ENCODE peak calls at places on chromosomes 2 and 18, in six cellular contexts. One of them, this sample, is unnamed.
A peak's percentile ranks its signal among the peaks of the same experiment; 100 is the strongest.

GRCh38 chr2:26917135-26917836 is 53.2 kb upstream of the MAPRE3 start:
- DNase-seq in neuronal stem cell: no peak
- DNase-seq in H9: no peak
- DNase-seq in mesendoderm: no peak
- DNase-seq in IMR-90: no peak
- DNase-seq in mesenchymal stem cell: no peak
- DNase-seq in this sample: no peak

GRCh38 chr2:224807153-224807964 is 91.2 kb upstream of the CCDC195 start:
- DNase-seq in H9: no peak
- DNase-seq in mesendoderm: peak; percentile 20
- DNase-seq in mesenchymal stem cell: peak; percentile 12
- DNase-seq in neuronal stem cell: no peak
- DNase-seq in IMR-90: no peak
- DNase-seq in this sample: no peak

GRCh38 chr2:145380436-145381017 is 860.6 kb upstream of the ZEB2 start:
- DNase-seq in mesendoderm: no peak
- DNase-seq in H9: no peak
- DNase-seq in IMR-90: peak; percentile 71
- DNase-seq in neuronal stem cell: no peak
- DNase-seq in mesenchymal stem cell: peak; percentile 74
- DNase-seq in this sample: peak; percentile 10

GRCh38 chr2:166439078-166439477 is 55.0 kb downstream of the SCN7A start:
- DNase-seq in mesenchymal stem cell: no peak
- DNase-seq in neuronal stem cell: no peak
- DNase-seq in H9: no peak
- DNase-seq in IMR-90: no peak
- DNase-seq in mesendoderm: no peak
- DNase-seq in this sample: no peak

GRCh38 chr2:111905990-111906735 is 7.8 kb downstream of the MERTK start:
- DNase-seq in IMR-90: no peak
- DNase-seq in mesenchymal stem cell: peak; percentile 54
- DNase-seq in mesendoderm: peak; percentile 54
- DNase-seq in neuronal stem cell: no peak
- DNase-seq in H9: no peak
- DNase-seq in this sample: peak; percentile 24

GRCh38 chr2:179579744-179580143 is 281.7 kb downstream of the ZNF385B start:
- DNase-seq in IMR-90: no peak
- DNase-seq in neuronal stem cell: no peak
- DNase-seq in mesenchymal stem cell: no peak
- DNase-seq in mesendoderm: no peak
- DNase-seq in H9: no peak
- DNase-seq in this sample: no peak

GRCh38 chr2:194345347-194345746 is 1311.7 kb upstream of the SLC39A10 start:
- DNase-seq in mesendoderm: no peak
- DNase-seq in IMR-90: no peak
- DNase-seq in mesenchymal stem cell: no peak
- DNase-seq in neuronal stem cell: no peak
- DNase-seq in H9: no peak
- DNase-seq in this sample: no peak

GRCh38 chr2:121575800-121576199 is 45.1 kb downstream of the RNU4ATAC start:
- DNase-seq in mesenchymal stem cell: no peak
- DNase-seq in mesendoderm: no peak
- DNase-seq in H9: no peak
- DNase-seq in IMR-90: no peak
- DNase-seq in neuronal stem cell: no peak
- DNase-seq in this sample: no peak

GRCh38 chr2:76381624-76382023 is 670.9 kb upstream of the GCFC2 start:
- DNase-seq in IMR-90: no peak
- DNase-seq in neuronal stem cell: no peak
- DNase-seq in mesenchymal stem cell: no peak
- DNase-seq in mesendoderm: no peak
- DNase-seq in H9: no peak
- DNase-seq in this sample: no peak

GRCh38 chr2:160407393-160408204 is 86.0 kb downstream of the RBMS1 start:
- DNase-seq in neuronal stem cell: peak; percentile 56
- DNase-seq in H9: peak; percentile 66
- DNase-seq in mesenchymal stem cell: peak; percentile 62
- DNase-seq in mesendoderm: peak; percentile 81
- DNase-seq in IMR-90: peak; percentile 54
- DNase-seq in this sample: peak; percentile 79

GRCh38 chr18:79961527-79962291 is 2.7 kb upstream of the HSBP1L1 start:
- DNase-seq in IMR-90: no peak
- DNase-seq in H9: no peak
- DNase-seq in mesendoderm: no peak
- DNase-seq in neuronal stem cell: no peak
- DNase-seq in mesenchymal stem cell: no peak
- DNase-seq in this sample: no peak
- H3K4ac ChIP-seq in IMR-90: peak overlapping the region; percentile 26
- H3K4ac ChIP-seq in H9: no peak overlapping the region
- H3K4ac ChIP-seq in mesendoderm: no peak overlapping the region
- H3K4ac ChIP-seq in neuronal stem cell: no peak overlapping the region
- H3K4ac ChIP-seq in mesenchymal stem cell: no peak overlapping the region
- H3K4ac ChIP-seq in this sample: no peak overlapping the region

GRCh38 chr2:61762292-61762691 is 91.6 kb downstream of the FAM161A start:
- DNase-seq in H9: no peak
- DNase-seq in neuronal stem cell: no peak
- DNase-seq in mesenchymal stem cell: no peak
- DNase-seq in IMR-90: no peak
- DNase-seq in mesendoderm: no peak
- DNase-seq in this sample: no peak
- H3K27ac ChIP-seq in H9: no peak overlapping the region
- H3K27ac ChIP-seq in neuronal stem cell: no peak overlapping the region
- H3K27ac ChIP-seq in mesenchymal stem cell: no peak overlapping the region
- H3K27ac ChIP-seq in IMR-90: no peak overlapping the region
- H3K27ac ChIP-seq in mesendoderm: no peak overlapping the region
- H3K27ac ChIP-seq in this sample: no peak overlapping the region

DNA sequence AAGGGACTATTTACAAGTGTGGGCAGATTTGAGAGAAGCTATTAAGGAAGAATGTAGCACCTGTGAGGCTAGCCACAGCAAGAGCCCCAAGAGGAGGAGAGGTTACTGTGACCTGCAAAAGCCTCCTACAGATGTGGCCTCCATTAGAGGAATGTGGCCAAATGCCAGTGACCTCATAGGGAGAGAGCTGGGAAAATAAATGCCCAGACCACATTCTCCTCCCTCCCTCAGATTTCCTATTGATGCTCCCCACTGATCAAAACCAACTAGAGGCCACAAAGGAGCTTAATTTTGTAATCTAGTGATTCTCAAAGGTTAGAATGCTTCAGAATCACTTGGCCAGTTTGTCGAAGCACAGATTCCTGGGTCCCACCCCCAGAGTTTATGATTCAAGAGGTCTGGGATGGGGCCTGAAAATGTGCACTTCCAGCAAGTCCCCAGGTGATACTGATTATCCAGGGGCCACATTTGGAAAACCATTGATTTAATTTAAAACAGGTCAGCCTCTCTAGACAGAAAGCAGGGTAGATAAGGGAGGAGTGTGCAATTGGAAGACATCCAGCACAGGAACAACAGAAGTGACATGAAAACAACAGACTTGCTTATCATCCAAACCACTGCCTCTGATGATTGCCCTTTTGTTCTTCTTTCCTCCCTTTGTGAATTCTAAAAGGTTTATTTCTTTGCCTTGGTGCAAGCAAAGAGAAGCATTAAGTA is 61.2 kb upstream of the RBBP8 start:
- DNase-seq in mesendoderm: peak; percentile 95
- DNase-seq in mesenchymal stem cell: no peak
- DNase-seq in neuronal stem cell: no peak
- DNase-seq in IMR-90: peak; percentile 31
- DNase-seq in H9: peak; percentile 34
- DNase-seq in this sample: no peak
- H3K9ac ChIP-seq in mesendoderm: no peak overlapping the region
- H3K9ac ChIP-seq in mesenchymal stem cell: no peak overlapping the region
- H3K9ac ChIP-seq in neuronal stem cell: no peak overlapping the region
- H3K9ac ChIP-seq in IMR-90: no peak overlapping the region
- H3K9ac ChIP-seq in H9: no peak overlapping the region
- H3K9ac ChIP-seq in this sample: no peak overlapping the region

GRCh38 chr18:56637897-56638231 is 528 bp downstream of the TXNL1 start:
- DNase-seq in H9: no peak
- DNase-seq in IMR-90: no peak
- DNase-seq in mesenchymal stem cell: peak; percentile 25
- DNase-seq in mesendoderm: peak; percentile 14
- DNase-seq in neuronal stem cell: no peak
- DNase-seq in this sample: no peak
- H3K4ac ChIP-seq in H9: no peak overlapping the region
- H3K4ac ChIP-seq in IMR-90: peak overlapping the region; percentile 90
- H3K4ac ChIP-seq in mesenchymal stem cell: peak overlapping the region; percentile 53
- H3K4ac ChIP-seq in mesendoderm: peak overlapping the region; percentile 46
- H3K4ac ChIP-seq in neuronal stem cell: no peak overlapping the region
- H3K4ac ChIP-seq in this sample: peak overlapping the region; percentile 93

DNA sequence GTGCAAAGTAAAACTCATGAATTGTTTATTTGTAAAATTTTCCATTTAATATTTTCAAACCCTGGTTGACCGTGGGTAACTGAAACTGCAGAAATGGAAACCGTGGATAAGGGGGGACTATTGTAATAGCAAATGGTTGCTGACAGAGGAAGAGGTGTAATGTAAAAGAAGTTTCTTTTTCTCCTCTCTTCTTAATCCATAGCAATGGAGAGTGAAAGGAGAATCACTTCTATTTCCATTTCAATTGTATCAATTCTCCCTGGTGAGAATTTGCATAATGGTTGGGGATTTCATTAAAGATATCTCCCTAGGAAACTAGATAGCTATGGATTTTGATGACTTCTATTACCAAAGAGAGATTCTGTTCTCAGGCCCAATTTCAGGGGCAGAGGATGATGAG is 24.8 kb downstream of the TACR1 start:
- DNase-seq in H9: no peak
- DNase-seq in mesenchymal stem cell: no peak
- DNase-seq in IMR-90: no peak
- DNase-seq in mesendoderm: no peak
- DNase-seq in neuronal stem cell: no peak
- DNase-seq in this sample: no peak
- H3K27ac ChIP-seq in H9: no peak overlapping the region
- H3K27ac ChIP-seq in mesenchymal stem cell: no peak overlapping the region
- H3K27ac ChIP-seq in IMR-90: no peak overlapping the region
- H3K27ac ChIP-seq in mesendoderm: no peak overlapping the region
- H3K27ac ChIP-seq in neuronal stem cell: no peak overlapping the region
- H3K27ac ChIP-seq in this sample: no peak overlapping the region

DNA sequence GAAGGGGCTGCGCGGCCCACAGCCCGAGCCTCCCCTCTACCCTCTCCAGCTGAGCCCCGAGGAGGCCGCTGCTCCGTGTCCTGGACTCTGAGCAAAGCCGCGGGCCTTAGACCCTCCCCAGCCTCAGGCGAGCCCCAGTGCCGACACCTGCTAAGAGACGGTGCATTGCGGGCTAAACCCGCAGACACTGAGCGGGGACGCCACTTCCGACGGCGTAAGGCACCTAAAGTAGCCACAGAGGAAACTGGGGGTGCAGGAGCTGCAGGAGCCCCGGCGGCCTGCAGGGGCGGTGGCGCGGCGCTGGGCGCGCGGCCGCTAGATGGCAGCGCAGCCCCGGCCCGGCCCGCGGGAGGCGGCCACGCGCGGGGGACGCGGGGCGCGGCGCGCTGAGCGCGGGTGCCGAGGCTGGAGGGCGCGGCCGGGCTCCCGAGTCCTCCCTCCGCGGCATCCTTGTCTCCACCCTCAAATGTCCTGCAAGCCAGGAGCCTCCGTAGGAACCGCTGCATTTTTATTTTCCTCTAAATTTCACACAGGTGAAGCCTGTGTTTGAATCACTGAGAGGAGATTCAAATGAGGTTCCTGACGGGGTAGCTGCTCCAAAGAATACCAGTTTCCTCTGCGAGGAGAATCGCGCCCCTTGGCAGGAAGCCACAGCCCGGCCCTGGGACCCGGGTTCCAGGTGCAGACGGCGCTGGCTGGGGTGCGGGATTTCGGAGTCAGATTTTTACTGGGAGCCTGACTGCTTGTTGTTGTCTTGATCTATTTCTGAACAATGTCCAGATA is 650.5 kb downstream of the GALR1 start:
- DNase-seq in mesenchymal stem cell: peak; percentile 4
- DNase-seq in mesendoderm: peak; percentile 79
- DNase-seq in H9: peak; percentile 81
- DNase-seq in neuronal stem cell: peak; percentile 51
- DNase-seq in IMR-90: no peak
- DNase-seq in this sample: peak; percentile 35
- H3K9ac ChIP-seq in mesenchymal stem cell: peak overlapping the region; percentile 47
- H3K9ac ChIP-seq in mesendoderm: peak overlapping the region; percentile 75
- H3K9ac ChIP-seq in H9: peak overlapping the region; percentile 19
- H3K9ac ChIP-seq in neuronal stem cell: peak overlapping the region; percentile 81
- H3K9ac ChIP-seq in IMR-90: no peak overlapping the region
- H3K9ac ChIP-seq in this sample: peak overlapping the region; percentile 31

GRCh38 chr2:216114476-216115223 is 5.5 kb downstream of the XRCC5 start:
- DNase-seq in neuronal stem cell: peak; percentile 100
- DNase-seq in mesendoderm: peak; percentile 99
- DNase-seq in H9: peak; percentile 97
- DNase-seq in IMR-90: peak; percentile 99
- DNase-seq in mesenchymal stem cell: peak; percentile 98
- DNase-seq in this sample: peak; percentile 99
- H3K4ac ChIP-seq in neuronal stem cell: no peak overlapping the region
- H3K4ac ChIP-seq in mesendoderm: peak overlapping the region; percentile 46
- H3K4ac ChIP-seq in H9: peak overlapping the region; percentile 85
- H3K4ac ChIP-seq in IMR-90: peak overlapping the region; percentile 99
- H3K4ac ChIP-seq in mesenchymal stem cell: peak overlapping the region; percentile 97
- H3K4ac ChIP-seq in this sample: peak overlapping the region; percentile 100

DNA sequence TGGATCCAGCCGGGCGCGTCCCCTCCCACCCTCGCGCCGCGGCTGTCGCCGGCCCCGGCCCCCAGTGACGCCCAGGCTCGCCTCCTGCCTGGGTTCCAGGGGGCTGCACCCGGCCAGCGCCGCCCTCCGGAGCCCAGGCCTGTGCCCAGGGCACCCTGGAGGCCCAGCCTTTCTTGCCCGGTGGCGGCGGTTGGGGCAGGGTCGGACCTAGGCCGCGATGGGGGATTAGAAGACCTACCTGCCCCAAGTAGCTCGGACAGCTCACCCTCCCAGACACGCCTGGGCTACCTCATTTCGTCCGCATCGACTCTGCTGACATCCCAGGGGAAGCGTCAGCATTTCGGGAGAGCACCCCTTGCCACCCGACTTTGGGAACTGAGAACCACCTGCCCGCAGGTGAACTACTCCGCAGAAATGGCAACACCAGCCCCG is 727 bp upstream of the ARL4C start:
- DNase-seq in neuronal stem cell: no peak
- DNase-seq in H9: peak; percentile 52
- DNase-seq in mesenchymal stem cell: no peak
- DNase-seq in mesendoderm: no peak
- DNase-seq in IMR-90: no peak
- DNase-seq in this sample: no peak
- H3K27ac ChIP-seq in neuronal stem cell: peak overlapping the region; percentile 60
- H3K27ac ChIP-seq in H9: no peak overlapping the region
- H3K27ac ChIP-seq in mesenchymal stem cell: peak overlapping the region; percentile 27
- H3K27ac ChIP-seq in mesendoderm: no peak overlapping the region
- H3K27ac ChIP-seq in IMR-90: no peak overlapping the region
- H3K27ac ChIP-seq in this sample: peak overlapping the region; percentile 51